ENCODE peak calls at places on chromosomes 2 and 18, in five cellular contexts. P, F, A, Y and Q are unnamed samples.

GRCh38 chr18:48129621-48130082 is 199.2 kb upstream of the SMAD2 start:
- DNase-seq in A (no peak), F (no peak), Y (no peak), P (no peak), Q (no peak)

GRCh38 chr2:44844651-44845270 is 96.7 kb upstream of the SIX3 start:
- DNase-seq in F (no peak), P (no peak), Y (no peak), A (no peak), Q (no peak)

GRCh38 chr18:25042641-25043051 is 309.3 kb downstream of the ZNF521 start:
- DNase-seq in P (no peak), A (no peak), Y (no peak), F (no peak), Q (no peak)

GRCh38 chr2:143954844-143955243 is 565.1 kb downstream of the ZEB2 start:
- DNase-seq in Y (no peak), A (no peak), F (no peak), P (no peak), Q (no peak)

GRCh38 chr2:175233135-175233719 is 51.7 kb upstream of the ATP5MC3 start:
- DNase-seq in A (no peak), F (peak; percentile 61), Y (no peak), P (no peak), Q (no peak)

GRCh38 chr2:121205321-121205942 is 79.6 kb downstream of the TFCP2L1 start:
- DNase-seq in A (peak; percentile 37), Y (peak; percentile 40), P (no peak), F (peak; percentile 21), Q (no peak)

GRCh38 chr2:227880460-227880859 is 9.0 kb downstream of the DAW1 start:
- DNase-seq in Y (no peak), F (no peak), A (no peak), P (no peak), Q (no peak)

GRCh38 chr2:218829868-218830451 is 1.6 kb downstream of the PRKAG3 start:
- DNase-seq in A (peak; percentile 29), F (no peak), Y (peak; percentile 27), P (no peak), Q (no peak)

GRCh38 chr2:105789745-105790466 is 45.2 kb downstream of the NCK2 start:
- DNase-seq in A (peak; percentile 55), P (no peak), Y (no peak), F (peak; percentile 63), Q (no peak)

GRCh38 chr2:122412360-122412759 is 656.9 kb downstream of the TSN start:
- DNase-seq in A (no peak), F (no peak), Y (no peak), P (no peak), Q (no peak)

GRCh38 chr2:86675611-86676015 is 44.5 kb upstream of the RMND5A start:
- DNase-seq in P (no peak), Y (no peak), A (no peak), F (no peak), Q (peak; percentile 48)

GRCh38 chr18:73153271-73153670 is 285.5 kb upstream of the NETO1 start:
- DNase-seq in A (no peak), Y (no peak), P (no peak), F (peak; percentile 19), Q (no peak)

GRCh38 chr2:113240150-113240914 is 38.4 kb downstream of the PAX8 start:
- DNase-seq in P (no peak), A (peak; percentile 87), Y (peak; percentile 81), F (peak; percentile 95), Q (peak; percentile 90)

GRCh38 chr2:74221091-74221490 is 22.7 kb downstream of the MTHFD2 start:
- DNase-seq in A (no peak), Y (no peak), P (no peak), F (no peak), Q (no peak)

GRCh38 chr2:43758738-43759137 is 15.1 kb upstream of the DYNC2LI1 start:
- DNase-seq in F (no peak), Y (no peak), P (no peak), A (no peak), Q (no peak)

GRCh38 chr2:44297431-44297830 is 22.2 kb downstream of the SLC3A1 start:
- DNase-seq in F (no peak), A (no peak), Y (no peak), P (no peak), Q (no peak)

GRCh38 chr18:8890957-8891464 is 185.7 kb downstream of the MTCL1 start:
- DNase-seq in P (peak; percentile 56), A (no peak), F (peak; percentile 93), Y (no peak), Q (no peak)

GRCh38 chr2:218998414-218999002 is 5.3 kb upstream of the CRYBA2 start:
- DNase-seq in P (no peak), Y (no peak), F (no peak), A (no peak), Q (no peak)

GRCh38 chr18:79911871-79912270 is 39.6 kb downstream of the SLC66A2 start:
- DNase-seq in A (no peak), P (no peak), Y (peak; percentile 24), F (no peak), Q (no peak)

GRCh38 chr2:72934683-72935610 is 17.6 kb downstream of the EMX1 start:
- DNase-seq in F (no peak), Y (no peak), P (no peak), A (no peak), Q (no peak)

GRCh38 chr2:10097352-10098148 is 17.3 kb upstream of the CYS1 start:
- DNase-seq in F (peak; percentile 47), A (peak; percentile 63), P (no peak), Y (peak; percentile 77), Q (peak; percentile 76)

GRCh38 chr2:19409001-19409400 is 50.6 kb upstream of the OSR1 start:
- DNase-seq in P (no peak), Y (no peak), A (no peak), F (no peak), Q (no peak)

GRCh38 chr18:69220529-69220928 is 180.2 kb upstream of the DOK6 start:
- DNase-seq in P (no peak), F (no peak), Y (no peak), A (no peak), Q (no peak)

GRCh38 chr2:174603280-174603679 is 5.7 kb upstream of the WIPF1 start:
- DNase-seq in Y (no peak), P (peak; percentile 17), F (peak; percentile 58), A (peak; percentile 76), Q (no peak)

GRCh38 chr18:47558110-47558750 is 306.8 kb upstream of the SKOR2 start:
- DNase-seq in F (no peak), Y (no peak), A (no peak), P (no peak), Q (no peak)

GRCh38 chr18:34591920-34592444 is 118.1 kb upstream of the DTNA start:
- DNase-seq in Y (no peak), F (no peak), P (no peak), A (no peak), Q (no peak)

GRCh38 chr2:105297211-105297610 is 32.3 kb downstream of the TGFBRAP1 start:
- DNase-seq in A (no peak), F (no peak), P (no peak), Y (no peak), Q (no peak)

GRCh38 chr2:9666306-9666705 is 35.5 kb upstream of the YWHAQ start:
- DNase-seq in A (no peak), Y (no peak), F (no peak), P (no peak), Q (no peak)

GRCh38 chr2:143241403-143242088 is 112.3 kb downstream of the ARHGAP15 start:
- DNase-seq in P (no peak), Y (no peak), A (no peak), F (no peak), Q (no peak)

GRCh38 chr18:79872423-79872822 is 74.7 kb downstream of the KCNG2 start:
- DNase-seq in P (no peak), Y (no peak), A (no peak), F (no peak), Q (no peak)

GRCh38 chr2:12720752-12721151 is 4.0 kb downstream of the TRIB2 start:
- DNase-seq in P (no peak), A (no peak), F (no peak), Y (no peak), Q (no peak)
- H3K4me3 ChIP-seq in P (no peak overlapping the region), A (peak overlapping the region; percentile 89), F (peak overlapping the region; percentile 96), Y (peak overlapping the region; percentile 88), Q (peak overlapping the region; percentile 77)

GRCh38 chr2:201432038-201432437 is 19.2 kb downstream of the TRAK2 start:
- DNase-seq in Y (no peak), A (no peak), F (peak; percentile 38), P (no peak), Q (no peak)
- H3K4me3 ChIP-seq in Y (no peak overlapping the region), A (no peak overlapping the region), F (no peak overlapping the region), P (no peak overlapping the region), Q (no peak overlapping the region)

DNA sequence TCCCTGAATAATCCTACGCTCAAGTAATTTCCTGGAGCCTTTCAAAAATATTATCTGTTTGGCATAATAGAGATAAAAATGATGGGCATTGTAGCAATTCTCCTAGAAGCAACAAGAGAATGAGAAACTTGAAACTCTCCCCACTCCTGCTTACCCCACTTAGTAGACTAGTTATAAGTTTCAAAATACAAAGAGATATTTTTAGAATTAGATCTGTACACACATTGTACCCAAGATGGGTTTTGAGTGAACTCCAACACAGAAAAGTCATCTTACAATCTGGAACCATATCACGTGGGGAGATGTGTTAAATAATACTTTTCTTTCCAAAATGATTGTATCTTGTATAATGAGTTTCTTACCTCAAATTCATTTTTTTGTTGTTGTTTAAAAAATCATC is 484.9 kb downstream of the LPIN1 start:
- DNase-seq in A (no peak), F (no peak), Y (no peak), P (no peak), Q (no peak)
- H3K4me3 ChIP-seq in A (no peak overlapping the region), F (no peak overlapping the region), Y (no peak overlapping the region), P (no peak overlapping the region), Q (no peak overlapping the region)

DNA sequence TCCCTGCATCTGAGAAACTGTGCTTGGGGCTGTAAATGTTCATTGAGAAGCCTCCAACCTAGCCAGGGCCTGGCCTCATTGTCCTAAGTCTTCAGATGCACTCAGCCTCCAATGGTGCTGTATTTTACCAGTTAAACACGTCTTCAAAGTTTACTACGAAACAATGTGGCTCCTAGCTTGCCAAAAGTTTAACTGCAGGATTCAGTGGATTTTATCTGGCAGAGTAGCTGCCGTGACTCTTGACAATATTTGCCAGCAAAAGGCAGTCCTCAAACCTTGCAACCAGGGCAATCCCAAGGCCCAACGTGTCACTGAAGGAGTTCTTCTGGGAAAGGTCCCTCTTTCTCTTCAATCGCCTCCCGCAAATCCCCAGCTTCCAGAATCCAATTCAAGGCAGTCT is 1.1 kb downstream of the PID1 start:
- DNase-seq in P (no peak), Y (no peak), A (no peak), F (peak; percentile 9), Q (no peak)
- H3K4me3 ChIP-seq in P (no peak overlapping the region), Y (peak overlapping the region; percentile 81), A (peak overlapping the region; percentile 67), F (peak overlapping the region; percentile 68), Q (peak overlapping the region; percentile 56)

GRCh38 chr2:3466966-3467365 is 52.4 kb downstream of the ADI1 start:
- DNase-seq in F (no peak), Y (no peak), A (no peak), P (no peak), Q (no peak)
- H3K4me3 ChIP-seq in F (no peak overlapping the region), Y (no peak overlapping the region), A (no peak overlapping the region), P (no peak overlapping the region), Q (no peak overlapping the region)

DNA sequence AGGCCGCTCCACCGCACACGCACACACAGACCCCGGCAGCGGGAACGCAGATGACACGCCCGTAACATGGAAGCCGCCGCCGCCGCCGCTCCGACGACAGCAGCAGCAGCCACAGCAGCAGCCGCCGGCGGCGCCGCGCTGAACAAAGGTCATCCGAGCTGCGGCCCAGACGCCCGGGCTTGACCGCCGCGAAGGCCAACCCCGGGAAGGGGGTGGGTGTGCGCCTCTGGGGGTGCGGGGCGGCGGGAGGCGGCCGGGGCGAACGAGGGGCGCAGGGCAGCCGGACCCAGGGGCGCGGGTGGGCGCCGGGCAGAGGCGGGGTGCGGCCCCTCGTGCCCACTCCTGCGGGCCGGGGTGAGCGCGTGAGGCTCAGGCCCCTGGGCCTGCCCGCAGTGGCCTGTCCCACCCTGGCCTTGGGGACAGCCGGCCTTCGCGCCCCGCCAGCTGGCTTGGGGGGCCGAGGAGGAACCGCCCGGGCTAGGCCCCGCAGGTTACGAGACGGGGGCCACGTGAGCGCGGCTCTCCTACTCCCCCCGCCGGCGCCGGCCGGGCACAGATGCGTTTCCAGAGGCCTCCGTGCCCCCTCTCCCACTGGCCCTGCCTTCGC is 1.0 kb upstream of the ZNF532 start:
- DNase-seq in F (no peak), Y (peak; percentile 71), P (peak; percentile 60), A (peak; percentile 32), Q (peak; percentile 79)
- H3K4me3 ChIP-seq in F (peak overlapping the region; percentile 26), Y (peak overlapping the region; percentile 56), P (peak overlapping the region; percentile 78), A (peak overlapping the region; percentile 49), Q (peak overlapping the region; percentile 54)